ENCODE peak calls at places on chromosome 13, in seven cellular contexts. One of them, this sample, is unnamed.

GRCh38 chr13:87274209-87274819 is 396.9 kb upstream of the SLITRK5 start:
- DNase-seq in mammary epithelial cell: peak
- DNase-seq in mesenchymal stem cell: peak
- DNase-seq in A549: peak
- DNase-seq in PC-3: peak
- DNase-seq in HepG2: peak
- DNase-seq in SK-N-SH: peak
- DNase-seq in this sample: peak

GRCh38 chr13:101917833-101918755 is 465.6 kb downstream of the ITGBL1 start:
- DNase-seq in SK-N-SH: peak
- DNase-seq in A549: no peak
- DNase-seq in PC-3: no peak
- DNase-seq in mammary epithelial cell: no peak
- DNase-seq in mesenchymal stem cell: no peak
- DNase-seq in HepG2: no peak
- DNase-seq in this sample: no peak

GRCh38 chr13:23462815-23463559 is 29.5 kb upstream of the SACS start:
- DNase-seq in PC-3: no peak
- DNase-seq in HepG2: no peak
- DNase-seq in mammary epithelial cell: no peak
- DNase-seq in SK-N-SH: no peak
- DNase-seq in A549: no peak
- DNase-seq in mesenchymal stem cell: no peak
- DNase-seq in this sample: no peak

GRCh38 chr13:65264066-65264465 is 1966.1 kb downstream of the PCDH9 start:
- DNase-seq in HepG2: no peak
- DNase-seq in A549: no peak
- DNase-seq in PC-3: no peak
- DNase-seq in mammary epithelial cell: peak
- DNase-seq in mesenchymal stem cell: no peak
- DNase-seq in SK-N-SH: no peak
- DNase-seq in this sample: no peak

GRCh38 chr13:73421310-73421912 is 362.6 kb downstream of the KLF5 start:
- DNase-seq in mesenchymal stem cell: no peak
- DNase-seq in HepG2: no peak
- DNase-seq in mammary epithelial cell: peak
- DNase-seq in SK-N-SH: no peak
- DNase-seq in PC-3: peak
- DNase-seq in A549: no peak
- DNase-seq in this sample: no peak

GRCh38 chr13:82625753-82626152 is 1256.5 kb downstream of the SLITRK1 start:
- DNase-seq in A549: no peak
- DNase-seq in mammary epithelial cell: no peak
- DNase-seq in mesenchymal stem cell: no peak
- DNase-seq in PC-3: no peak
- DNase-seq in SK-N-SH: no peak
- DNase-seq in HepG2: no peak
- DNase-seq in this sample: no peak

GRCh38 chr13:46341112-46341711 is 45.8 kb downstream of the RUBCNL start:
- DNase-seq in mammary epithelial cell: peak
- DNase-seq in HepG2: no peak
- DNase-seq in SK-N-SH: no peak
- DNase-seq in mesenchymal stem cell: peak
- DNase-seq in PC-3: peak
- DNase-seq in A549: no peak
- DNase-seq in this sample: no peak

GRCh38 chr13:112731667-112732616 is 42.1 kb downstream of the ATP11A start:
- DNase-seq in A549: no peak
- DNase-seq in SK-N-SH: no peak
- DNase-seq in mesenchymal stem cell: no peak
- DNase-seq in HepG2: no peak
- DNase-seq in PC-3: no peak
- DNase-seq in mammary epithelial cell: no peak
- DNase-seq in this sample: no peak

GRCh38 chr13:108705031-108705430 is 75.6 kb downstream of the MYO16 start:
- DNase-seq in A549: peak
- DNase-seq in mammary epithelial cell: peak
- DNase-seq in mesenchymal stem cell: no peak
- DNase-seq in SK-N-SH: no peak
- DNase-seq in HepG2: peak
- DNase-seq in PC-3: peak
- DNase-seq in this sample: no peak

GRCh38 chr13:107835339-107836018 is 379.9 kb downstream of the LIG4 start:
- DNase-seq in mammary epithelial cell: peak
- DNase-seq in SK-N-SH: no peak
- DNase-seq in mesenchymal stem cell: peak
- DNase-seq in HepG2: no peak
- DNase-seq in A549: no peak
- DNase-seq in PC-3: peak
- DNase-seq in this sample: no peak

GRCh38 chr13:41061914-41062837 is 867 bp downstream of the WBP4 start:
- DNase-seq in SK-N-SH: no peak
- DNase-seq in HepG2: no peak
- DNase-seq in PC-3: peak
- DNase-seq in mammary epithelial cell: no peak
- DNase-seq in mesenchymal stem cell: peak
- DNase-seq in A549: no peak
- DNase-seq in this sample: peak

GRCh38 chr13:38463047-38463446 is 113.4 kb downstream of the UFM1 start:
- DNase-seq in mammary epithelial cell: no peak
- DNase-seq in PC-3: no peak
- DNase-seq in HepG2: no peak
- DNase-seq in A549: no peak
- DNase-seq in mesenchymal stem cell: no peak
- DNase-seq in SK-N-SH: no peak
- DNase-seq in this sample: no peak

GRCh38 chr13:111883571-111884343 is 183.2 kb upstream of the SOX1 start:
- DNase-seq in A549: no peak
- DNase-seq in SK-N-SH: no peak
- DNase-seq in mesenchymal stem cell: no peak
- DNase-seq in HepG2: no peak
- DNase-seq in mammary epithelial cell: no peak
- DNase-seq in PC-3: no peak
- DNase-seq in this sample: no peak

GRCh38 chr13:110520431-110521295 is 40.9 kb downstream of the RAB20 start:
- DNase-seq in A549: peak
- DNase-seq in mesenchymal stem cell: peak
- DNase-seq in PC-3: no peak
- DNase-seq in mammary epithelial cell: no peak
- DNase-seq in SK-N-SH: no peak
- DNase-seq in HepG2: no peak
- DNase-seq in this sample: no peak

GRCh38 chr13:46373623-46374022 is 13.4 kb downstream of the RUBCNL start:
- DNase-seq in mesenchymal stem cell: no peak
- DNase-seq in PC-3: no peak
- DNase-seq in A549: no peak
- DNase-seq in HepG2: no peak
- DNase-seq in mammary epithelial cell: no peak
- DNase-seq in SK-N-SH: no peak
- DNase-seq in this sample: no peak

GRCh38 chr13:109720758-109721184 is 65.6 kb downstream of the IRS2 start:
- DNase-seq in HepG2: peak
- DNase-seq in A549: peak
- DNase-seq in PC-3: no peak
- DNase-seq in mesenchymal stem cell: no peak
- DNase-seq in mammary epithelial cell: no peak
- DNase-seq in SK-N-SH: no peak
- DNase-seq in this sample: no peak

GRCh38 chr13:47039106-47039505 is 142.3 kb upstream of the HTR2A start:
- DNase-seq in SK-N-SH: no peak
- DNase-seq in A549: no peak
- DNase-seq in PC-3: peak
- DNase-seq in HepG2: no peak
- DNase-seq in mammary epithelial cell: peak
- DNase-seq in mesenchymal stem cell: peak
- DNase-seq in this sample: no peak

GRCh38 chr13:21549633-21550032 is 54.3 kb downstream of the MICU2 start:
- DNase-seq in SK-N-SH: no peak
- DNase-seq in PC-3: no peak
- DNase-seq in mammary epithelial cell: no peak
- DNase-seq in HepG2: no peak
- DNase-seq in mesenchymal stem cell: no peak
- DNase-seq in A549: no peak
- DNase-seq in this sample: no peak

GRCh38 chr13:70732611-70733010 is 624.4 kb upstream of the KLHL1 start:
- DNase-seq in A549: no peak
- DNase-seq in SK-N-SH: no peak
- DNase-seq in PC-3: no peak
- DNase-seq in HepG2: no peak
- DNase-seq in mammary epithelial cell: no peak
- DNase-seq in mesenchymal stem cell: no peak
- DNase-seq in this sample: no peak

GRCh38 chr13:24746618-24747247 is 17.2 kb upstream of the RNF17 start:
- DNase-seq in mesenchymal stem cell: peak
- DNase-seq in PC-3: no peak
- DNase-seq in HepG2: no peak
- DNase-seq in mammary epithelial cell: peak
- DNase-seq in SK-N-SH: no peak
- DNase-seq in A549: peak
- DNase-seq in this sample: no peak

GRCh38 chr13:97028441-97029299 is 34.4 kb upstream of the OXGR1 start:
- DNase-seq in mesenchymal stem cell: peak
- DNase-seq in mammary epithelial cell: peak
- DNase-seq in PC-3: peak
- DNase-seq in HepG2: peak
- DNase-seq in SK-N-SH: peak
- DNase-seq in A549: peak
- DNase-seq in this sample: peak

GRCh38 chr13:73945871-73946270 is 188.3 kb downstream of the KLF12 start:
- DNase-seq in mammary epithelial cell: peak
- DNase-seq in PC-3: no peak
- DNase-seq in SK-N-SH: peak
- DNase-seq in A549: no peak
- DNase-seq in mesenchymal stem cell: no peak
- DNase-seq in HepG2: no peak
- DNase-seq in this sample: no peak

GRCh38 chr13:52130641-52131040 is 1.8 kb upstream of the NEK5 start:
- DNase-seq in HepG2: no peak
- DNase-seq in A549: no peak
- DNase-seq in PC-3: peak
- DNase-seq in SK-N-SH: no peak
- DNase-seq in mesenchymal stem cell: no peak
- DNase-seq in mammary epithelial cell: peak
- DNase-seq in this sample: no peak

GRCh38 chr13:26919311-26919710 is 158.7 kb upstream of the GPR12 start:
- DNase-seq in mesenchymal stem cell: peak
- DNase-seq in PC-3: no peak
- DNase-seq in HepG2: no peak
- DNase-seq in A549: no peak
- DNase-seq in mammary epithelial cell: no peak
- DNase-seq in SK-N-SH: no peak
- DNase-seq in this sample: no peak

GRCh38 chr13:26914148-26914547 is 153.6 kb upstream of the GPR12 start:
- DNase-seq in PC-3: no peak
- DNase-seq in HepG2: no peak
- DNase-seq in mammary epithelial cell: no peak
- DNase-seq in A549: no peak
- DNase-seq in SK-N-SH: no peak
- DNase-seq in mesenchymal stem cell: no peak
- DNase-seq in this sample: no peak

GRCh38 chr13:26909515-26909914 is 148.9 kb upstream of the GPR12 start:
- DNase-seq in HepG2: no peak
- DNase-seq in mesenchymal stem cell: no peak
- DNase-seq in PC-3: no peak
- DNase-seq in mammary epithelial cell: no peak
- DNase-seq in A549: no peak
- DNase-seq in SK-N-SH: no peak
- DNase-seq in this sample: no peak

GRCh38 chr13:26910754-26911465 is 150.3 kb upstream of the GPR12 start:
- DNase-seq in mesenchymal stem cell: no peak
- DNase-seq in HepG2: no peak
- DNase-seq in PC-3: no peak
- DNase-seq in A549: no peak
- DNase-seq in mammary epithelial cell: no peak
- DNase-seq in SK-N-SH: no peak
- DNase-seq in this sample: no peak

DNA sequence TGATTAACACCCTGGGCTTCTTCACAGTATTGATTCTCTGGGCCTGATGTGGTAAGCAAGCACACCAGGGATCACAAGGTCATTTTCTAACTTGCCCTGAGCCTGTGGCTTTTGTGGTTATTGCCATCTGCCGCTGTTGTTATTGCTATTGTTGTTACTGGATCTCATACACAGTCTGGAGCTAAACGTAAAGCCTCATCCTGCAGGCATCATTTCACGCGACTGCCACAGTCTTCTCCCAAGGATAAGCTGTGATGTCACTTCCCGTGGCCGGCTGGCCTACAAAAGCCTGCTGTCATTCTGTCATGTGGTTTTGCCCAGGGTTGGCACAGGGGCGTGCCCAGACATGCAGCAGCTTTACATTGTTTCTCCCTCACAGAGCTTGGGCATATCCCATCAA is 154.0 kb upstream of the GPR12 start:
- DNase-seq in HepG2: no peak
- DNase-seq in A549: no peak
- DNase-seq in mesenchymal stem cell: no peak
- DNase-seq in PC-3: no peak
- DNase-seq in SK-N-SH: no peak
- DNase-seq in mammary epithelial cell: peak
- DNase-seq in this sample: no peak
- H3K4me2 ChIP-seq in HepG2: no peak
- H3K4me2 ChIP-seq in A549: no peak
- H3K4me2 ChIP-seq in mesenchymal stem cell: no peak
- H3K4me2 ChIP-seq in PC-3: no peak
- H3K4me2 ChIP-seq in SK-N-SH: no peak
- H3K4me2 ChIP-seq in mammary epithelial cell: peak
- H3K4me2 ChIP-seq in this sample: no peak

GRCh38 chr13:20177049-20177831 is 15.5 kb downstream of the GJB2 start:
- DNase-seq in HepG2: no peak
- DNase-seq in PC-3: no peak
- DNase-seq in mammary epithelial cell: no peak
- DNase-seq in mesenchymal stem cell: no peak
- DNase-seq in A549: no peak
- DNase-seq in SK-N-SH: no peak
- DNase-seq in this sample: no peak
- H3K4me3 ChIP-seq in HepG2: no peak
- H3K4me3 ChIP-seq in PC-3: no peak
- H3K4me3 ChIP-seq in mammary epithelial cell: no peak
- H3K4me3 ChIP-seq in mesenchymal stem cell: no peak
- H3K4me3 ChIP-seq in A549: no peak
- H3K4me3 ChIP-seq in SK-N-SH: no peak
- H3K4me3 ChIP-seq in this sample: no peak

DNA sequence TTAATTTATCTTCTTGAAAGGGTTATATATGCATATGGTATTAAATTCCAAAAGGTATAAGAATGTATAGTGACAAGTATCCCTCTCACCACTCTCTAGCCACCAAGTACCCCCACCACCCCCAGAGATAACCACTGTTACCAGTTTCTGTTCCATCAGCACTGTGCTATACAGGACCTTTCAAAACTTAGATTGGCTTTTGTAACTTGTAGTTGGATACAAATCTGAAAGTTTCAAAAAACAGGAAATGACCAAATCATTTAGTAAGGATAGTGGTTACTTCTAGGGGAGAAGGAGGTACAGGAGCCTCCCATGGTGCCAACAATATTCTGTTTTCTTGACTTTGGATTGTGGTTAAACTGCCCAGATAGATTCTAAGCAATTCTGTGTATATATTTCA is 56.7 kb downstream of the AKAP11 start:
- DNase-seq in mammary epithelial cell: no peak
- DNase-seq in PC-3: no peak
- DNase-seq in mesenchymal stem cell: peak
- DNase-seq in A549: no peak
- DNase-seq in SK-N-SH: no peak
- DNase-seq in HepG2: no peak
- DNase-seq in this sample: no peak
- H3K4me2 ChIP-seq in mammary epithelial cell: no peak
- H3K4me2 ChIP-seq in PC-3: no peak
- H3K4me2 ChIP-seq in mesenchymal stem cell: no peak
- H3K4me2 ChIP-seq in A549: no peak
- H3K4me2 ChIP-seq in SK-N-SH: no peak
- H3K4me2 ChIP-seq in HepG2: no peak
- H3K4me2 ChIP-seq in this sample: no peak

GRCh38 chr13:114092468-114092867 is 40.0 kb downstream of the RASA3 start:
- DNase-seq in mesenchymal stem cell: no peak
- DNase-seq in HepG2: no peak
- DNase-seq in SK-N-SH: no peak
- DNase-seq in mammary epithelial cell: no peak
- DNase-seq in PC-3: no peak
- DNase-seq in A549: no peak
- DNase-seq in this sample: no peak
- H3K4me3 ChIP-seq in mesenchymal stem cell: no peak
- H3K4me3 ChIP-seq in HepG2: no peak
- H3K4me3 ChIP-seq in SK-N-SH: no peak
- H3K4me3 ChIP-seq in mammary epithelial cell: no peak
- H3K4me3 ChIP-seq in PC-3: no peak
- H3K4me3 ChIP-seq in A549: no peak
- H3K4me3 ChIP-seq in this sample: no peak